ENCODE peak calls at places on chromosomes 7 and 10, in nine cellular contexts. N, A, M, E, W, B, S, Y and V are unnamed samples.

GRCh38 chr7:75879771-75880184 is 944 bp downstream of the RHBDD2 start:
- DNase-seq in W (no peak), B (no peak), A (peak; percentile 85), S (no peak), E (no peak), Y (no peak), N (no peak), M (peak; percentile 47), V (no peak)

GRCh38 chr7:70595741-70596574 is 536.0 kb upstream of the GALNT17 start:
- DNase-seq in S (no peak), B (no peak), A (no peak), E (no peak), Y (peak; percentile 61), W (no peak), M (peak; percentile 71), N (peak; percentile 63), V (no peak)

GRCh38 chr7:1290262-1291039 is 57.8 kb downstream of the UNCX start:
- DNase-seq in M (peak; percentile 34), A (peak; percentile 96), E (no peak), N (no peak), S (no peak), B (no peak), W (peak; percentile 35), Y (no peak), V (no peak)

GRCh38 chr7:151146761-151147160 is 20.7 kb downstream of the GBX1 start:
- DNase-seq in Y (no peak), B (no peak), W (no peak), A (no peak), E (no peak), N (no peak), M (no peak), S (no peak), V (no peak)

GRCh38 chr7:143449793-143450192 is 6.5 kb downstream of the TAS2R60 start:
- DNase-seq in A (no peak), M (no peak), N (no peak), W (no peak), E (no peak), Y (no peak), B (no peak), S (no peak), V (no peak)

GRCh38 chr7:55065079-55065478 is 46.3 kb downstream of the EGFR start:
- DNase-seq in Y (no peak), S (no peak), A (peak; percentile 81), W (no peak), N (no peak), M (no peak), E (no peak), B (no peak), V (peak; percentile 97)

GRCh38 chr7:100583132-100584045 is 2.5 kb downstream of the LRCH4 start:
- DNase-seq in S (peak; percentile 88), E (no peak), N (peak; percentile 85), A (peak; percentile 93), W (peak; percentile 47), Y (no peak), M (peak; percentile 40), B (peak; percentile 68), V (no peak)

GRCh38 chr7:155961241-155962190 is 149.3 kb upstream of the SHH start:
- DNase-seq in B (no peak), N (no peak), S (peak; percentile 85), Y (no peak), M (no peak), W (no peak), E (peak; percentile 83), A (no peak), V (peak; percentile 93)

GRCh38 chr10:101774589-101775272 is 1.2 kb downstream of the FGF8 start:
- DNase-seq in S (peak; percentile 67), W (no peak), M (peak; percentile 71), E (no peak), Y (no peak), N (no peak), B (no peak), A (peak; percentile 83), V (no peak)

GRCh38 chr7:148296994-148297644 is 293.4 kb upstream of the C7orf33 start:
- DNase-seq in Y (no peak), E (no peak), A (no peak), N (no peak), W (no peak), M (peak; percentile 43), S (no peak), B (no peak), V (no peak)

GRCh38 chr10:63286754-63287264 is 153.7 kb downstream of the NRBF2 start:
- DNase-seq in E (no peak), N (no peak), W (no peak), B (no peak), M (no peak), A (no peak), S (no peak), Y (no peak), V (no peak)

GRCh38 chr10:5861269-5862031 is 28.2 kb downstream of the ANKRD16 start:
- DNase-seq in A (peak; percentile 86), M (no peak), N (no peak), Y (no peak), S (no peak), W (no peak), E (peak; percentile 87), B (no peak), V (peak; percentile 64)

GRCh38 chr7:144470052-144470451 is 66.6 kb upstream of the NOBOX start:
- DNase-seq in N (no peak), A (no peak), M (no peak), E (no peak), B (no peak), Y (no peak), S (no peak), W (no peak), V (no peak)

GRCh38 chr10:124624456-124624855 is 119.7 kb downstream of the FAM53B start:
- DNase-seq in Y (no peak), B (no peak), A (no peak), N (no peak), W (no peak), M (no peak), S (no peak), E (no peak), V (no peak)

GRCh38 chr7:127782550-127783266 is 130.7 kb downstream of the SND1 start:
- DNase-seq in S (no peak), W (no peak), E (no peak), N (no peak), M (no peak), Y (no peak), A (no peak), B (no peak), V (no peak)
- H3K4me3 ChIP-seq in S (no peak overlapping the region), W (no peak overlapping the region), E (no peak overlapping the region), N (no peak overlapping the region), M (no peak overlapping the region), Y (no peak overlapping the region), A (no peak overlapping the region), B (no peak overlapping the region), V (no peak overlapping the region)

GRCh38 chr7:107999814-108000560 is 3.0 kb downstream of the LAMB1 start:
- DNase-seq in A (peak; percentile 76), W (no peak), E (no peak), M (peak; percentile 59), S (no peak), B (no peak), Y (no peak), N (no peak), V (no peak)

GRCh38 chr7:107998660-107999480 is 4.1 kb downstream of the LAMB1 start:
- DNase-seq in A (peak; percentile 17), N (no peak), M (no peak), Y (no peak), E (no peak), B (no peak), W (no peak), S (no peak), V (no peak)

GRCh38 chr7:108002726-108003590 is at the start of gene LAMB1:
- DNase-seq in E (no peak), M (peak; percentile 87), W (peak; percentile 79), Y (peak; percentile 80), S (peak; percentile 74), N (peak; percentile 81), A (peak; percentile 96), B (peak; percentile 77), V (no peak)

GRCh38 chr7:108001759-108002725 is 919 bp downstream of the LAMB1 start:
- DNase-seq in N (no peak), A (peak; percentile 89), S (no peak), B (no peak), W (no peak), Y (peak; percentile 25), E (no peak), M (peak; percentile 56), V (no peak)

DNA sequence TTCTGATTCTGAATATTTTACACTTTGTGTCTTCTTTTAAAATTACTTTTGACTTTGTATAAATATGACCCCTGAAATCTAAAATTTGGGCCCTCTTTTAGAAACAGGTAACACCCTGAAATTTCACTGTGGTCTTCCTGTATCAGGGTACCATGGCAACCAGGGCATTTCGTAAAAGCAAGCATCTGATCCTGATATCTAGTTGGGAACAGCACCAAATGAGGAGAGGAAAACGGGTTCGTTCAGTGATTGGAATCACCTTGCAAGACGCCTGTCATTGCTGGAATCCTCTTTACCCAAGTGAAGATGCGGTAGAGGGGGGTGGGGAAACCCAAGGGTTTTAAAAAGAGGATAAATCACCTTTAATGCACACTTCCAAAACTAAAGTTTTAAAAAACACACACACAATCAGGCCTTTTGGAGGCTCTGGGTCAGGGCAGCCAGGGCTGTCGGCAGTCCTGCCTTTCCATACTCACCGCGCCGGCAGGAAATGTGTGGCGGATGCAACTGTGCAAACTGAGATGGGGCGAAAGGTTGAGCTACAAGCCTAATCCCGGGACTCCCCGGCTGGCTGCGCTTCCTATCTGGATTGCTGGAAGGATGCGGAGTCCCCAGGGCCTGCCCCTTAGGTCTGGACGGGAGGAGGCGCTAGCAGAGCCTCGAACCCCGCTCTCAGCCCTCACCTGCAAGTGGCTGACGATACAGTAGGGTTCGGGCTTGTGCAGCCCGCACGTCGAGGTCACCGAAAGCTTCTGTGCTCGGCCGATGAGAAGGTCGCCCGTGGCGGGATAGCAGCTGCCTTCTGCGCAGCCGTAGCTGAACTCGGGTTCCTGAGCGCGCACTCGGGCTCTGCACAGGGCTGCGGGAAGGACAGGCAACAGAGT is 1.8 kb downstream of the LAMB1 start:
- DNase-seq in Y (peak; percentile 74), E (no peak), S (peak; percentile 66), M (peak; percentile 89), B (peak; percentile 74), W (peak; percentile 51), A (peak; percentile 89), N (no peak), V (no peak)
- TF ChIP-seq CTCF in Y (peak; percentile 56), E (peak; percentile 36), S (peak; percentile 12), M (peak; percentile 67), B (no peak), W (no peak), A (no peak), N (no peak), V (peak; percentile 36)

GRCh38 chr10:90968448-90969086 is 47.7 kb upstream of the ANKRD1 start:
- DNase-seq in N (no peak), M (no peak), E (no peak), Y (no peak), B (no peak), A (peak; percentile 82), S (no peak), W (no peak), V (peak; percentile 64)
- H3K4me3 ChIP-seq in N (peak overlapping the region; percentile 5), M (no peak overlapping the region), E (no peak overlapping the region), Y (no peak overlapping the region), B (no peak overlapping the region), A (no peak overlapping the region), S (no peak overlapping the region), W (no peak overlapping the region), V (no peak overlapping the region)

DNA sequence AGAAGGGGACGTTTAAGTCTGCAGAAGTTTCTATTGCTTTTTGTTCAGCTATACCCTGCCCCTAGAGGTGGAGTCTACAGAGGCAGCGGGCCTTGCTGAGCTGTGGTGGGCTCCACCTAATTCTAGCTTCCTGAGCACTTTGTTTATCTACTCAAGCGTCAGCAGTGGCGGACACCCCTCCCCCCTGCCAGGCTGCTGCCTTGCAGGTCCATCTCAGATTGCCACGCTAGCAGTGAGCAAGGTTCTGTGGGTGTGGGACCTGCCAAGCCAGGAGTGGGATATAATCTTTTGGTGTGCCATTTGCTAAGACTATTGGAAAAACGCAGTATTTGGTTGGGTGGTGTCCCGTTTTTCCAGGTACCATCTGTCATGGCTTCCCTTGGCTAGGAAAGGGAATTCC is 147.3 kb upstream of the PRPS1L1 start:
- DNase-seq in E (no peak), N (no peak), W (no peak), Y (no peak), S (no peak), A (no peak), B (no peak), M (no peak), V (no peak)
- TF ChIP-seq CTCF in E (no peak), N (no peak), W (no peak), Y (no peak), S (no peak), A (no peak), B (no peak), M (no peak), V (no peak)